ENCODE peak calls at places on chromosomes 13 and 19, in five cellular contexts. One of them, this sample, is unnamed.

GRCh38 chr19:8208119-8208709 is 956 bp upstream of the CERS4 start:
- DNase-seq in H1: no peak
- DNase-seq in upper lobe of left lung: peak; percentile 82
- DNase-seq in A549: no peak
- DNase-seq in ovary: no peak
- DNase-seq in this sample: peak; percentile 73

GRCh38 chr13:28475916-28476725 is 18.8 kb downstream of the FLT1 start:
- DNase-seq in H1: no peak
- DNase-seq in upper lobe of left lung: no peak
- DNase-seq in A549: no peak
- DNase-seq in ovary: no peak
- DNase-seq in this sample: no peak

GRCh38 chr19:31127132-31127967 is 221.9 kb downstream of the TSHZ3 start:
- DNase-seq in H1: peak; percentile 21
- DNase-seq in upper lobe of left lung: no peak
- DNase-seq in A549: peak; percentile 67
- DNase-seq in ovary: peak; percentile 43
- DNase-seq in this sample: peak; percentile 68

GRCh38 chr19:5967994-5968430 is 9.9 kb downstream of the RANBP3 start:
- DNase-seq in H1: no peak
- DNase-seq in upper lobe of left lung: no peak
- DNase-seq in A549: peak; percentile 74
- DNase-seq in ovary: peak; percentile 67
- DNase-seq in this sample: peak; percentile 85

GRCh38 chr13:28817204-28817603 is 2.9 kb upstream of the MTUS2 start:
- DNase-seq in H1: no peak
- DNase-seq in upper lobe of left lung: no peak
- DNase-seq in A549: peak; percentile 4
- DNase-seq in ovary: no peak
- DNase-seq in this sample: no peak

GRCh38 chr19:32537626-32538025 is 43.4 kb upstream of the PDCD5 start:
- DNase-seq in H1: no peak
- DNase-seq in upper lobe of left lung: no peak
- DNase-seq in A549: no peak
- DNase-seq in ovary: no peak
- DNase-seq in this sample: no peak

GRCh38 chr13:59963827-59964226 is 199.9 kb downstream of the DIAPH3 start:
- DNase-seq in H1: no peak
- DNase-seq in upper lobe of left lung: no peak
- DNase-seq in A549: no peak
- DNase-seq in ovary: no peak
- DNase-seq in this sample: no peak

GRCh38 chr19:42176649-42176989 is 40.9 kb downstream of the DEDD2 start:
- DNase-seq in H1: no peak
- DNase-seq in upper lobe of left lung: peak; percentile 87
- DNase-seq in A549: peak; percentile 70
- DNase-seq in ovary: no peak
- DNase-seq in this sample: no peak

GRCh38 chr19:49009828-49010227 is 7.1 kb downstream of the LHB start:
- DNase-seq in H1: no peak
- DNase-seq in upper lobe of left lung: peak; percentile 53
- DNase-seq in A549: no peak
- DNase-seq in ovary: no peak
- DNase-seq in this sample: no peak

GRCh38 chr19:46413262-46414031 is at the start of gene CCDC8:
- DNase-seq in H1: peak; percentile 86
- DNase-seq in upper lobe of left lung: peak; percentile 91
- DNase-seq in A549: no peak
- DNase-seq in ovary: peak; percentile 97
- DNase-seq in this sample: peak; percentile 95

GRCh38 chr19:47779524-47780214 is 1.2 kb downstream of the SELENOW start:
- DNase-seq in H1: no peak
- DNase-seq in upper lobe of left lung: no peak
- DNase-seq in A549: no peak
- DNase-seq in ovary: peak; percentile 55
- DNase-seq in this sample: peak; percentile 90

GRCh38 chr19:15810335-15810734 is 5.1 kb downstream of the OR10H1 start:
- DNase-seq in H1: no peak
- DNase-seq in upper lobe of left lung: no peak
- DNase-seq in A549: no peak
- DNase-seq in ovary: no peak
- DNase-seq in this sample: no peak

GRCh38 chr13:36918246-36919060 is 1.6 kb downstream of the SMAD9 start:
- DNase-seq in H1: no peak
- DNase-seq in upper lobe of left lung: no peak
- DNase-seq in A549: no peak
- DNase-seq in ovary: no peak
- DNase-seq in this sample: no peak

GRCh38 chr13:107678075-107678689 is 537.2 kb downstream of the LIG4 start:
- DNase-seq in H1: no peak
- DNase-seq in upper lobe of left lung: no peak
- DNase-seq in A549: no peak
- DNase-seq in ovary: no peak
- DNase-seq in this sample: no peak

GRCh38 chr13:40087021-40088002 is 431.9 kb downstream of the COG6 start:
- DNase-seq in H1: no peak
- DNase-seq in upper lobe of left lung: no peak
- DNase-seq in A549: no peak
- DNase-seq in ovary: no peak
- DNase-seq in this sample: no peak

GRCh38 chr19:42113641-42114348 is 18.5 kb downstream of the POU2F2 start:
- DNase-seq in H1: peak; percentile 56
- DNase-seq in upper lobe of left lung: no peak
- DNase-seq in A549: peak; percentile 97
- DNase-seq in ovary: no peak
- DNase-seq in this sample: no peak

GRCh38 chr13:113080901-113081521 is 24.6 kb upstream of the F7 start:
- DNase-seq in H1: no peak
- DNase-seq in upper lobe of left lung: peak; percentile 76
- DNase-seq in A549: no peak
- DNase-seq in ovary: no peak
- DNase-seq in this sample: no peak

GRCh38 chr19:54199401-54199800 is 1.3 kb upstream of the RPS9 start:
- DNase-seq in H1: no peak
- DNase-seq in upper lobe of left lung: no peak
- DNase-seq in A549: no peak
- DNase-seq in ovary: no peak
- DNase-seq in this sample: no peak

GRCh38 chr19:49651029-49651825 is 9.2 kb downstream of the SCAF1 start:
- DNase-seq in H1: no peak
- DNase-seq in upper lobe of left lung: peak; percentile 81
- DNase-seq in A549: no peak
- DNase-seq in ovary: peak; percentile 39
- DNase-seq in this sample: peak; percentile 55

GRCh38 chr13:40139896-40140520 is 484.5 kb downstream of the COG6 start:
- DNase-seq in H1: no peak
- DNase-seq in upper lobe of left lung: no peak
- DNase-seq in A549: no peak
- DNase-seq in ovary: no peak
- DNase-seq in this sample: no peak

GRCh38 chr13:40168425-40169155 is 497.9 kb downstream of the FOXO1 start:
- DNase-seq in H1: no peak
- DNase-seq in upper lobe of left lung: no peak
- DNase-seq in A549: no peak
- DNase-seq in ovary: no peak
- DNase-seq in this sample: no peak

GRCh38 chr19:30373593-30373992 is 1.4 kb downstream of the ZNF536 start:
- DNase-seq in H1: peak; percentile 44
- DNase-seq in upper lobe of left lung: peak; percentile 47
- DNase-seq in A549: no peak
- DNase-seq in ovary: no peak
- DNase-seq in this sample: no peak

GRCh38 chr13:114065926-114066774 is 66.3 kb downstream of the RASA3 start:
- DNase-seq in H1: no peak
- DNase-seq in upper lobe of left lung: peak; percentile 84
- DNase-seq in A549: no peak
- DNase-seq in ovary: no peak
- DNase-seq in this sample: peak; percentile 82

GRCh38 chr19:6668696-6669095 is 1.3 kb downstream of the TNFSF14 start:
- DNase-seq in H1: no peak
- DNase-seq in upper lobe of left lung: no peak
- DNase-seq in A549: no peak
- DNase-seq in ovary: no peak
- DNase-seq in this sample: no peak

GRCh38 chr19:6774821-6775707 is 2.6 kb downstream of the VAV1 start:
- DNase-seq in H1: no peak
- DNase-seq in upper lobe of left lung: no peak
- DNase-seq in A549: no peak
- DNase-seq in ovary: no peak
- DNase-seq in this sample: no peak

GRCh38 chr19:2280633-2281264 is 1.2 kb downstream of the PEAK3 start:
- DNase-seq in H1: no peak
- DNase-seq in upper lobe of left lung: no peak
- DNase-seq in A549: no peak
- DNase-seq in ovary: no peak
- DNase-seq in this sample: no peak

GRCh38 chr19:2277138-2277537 is 4.8 kb downstream of the PEAK3 start:
- DNase-seq in H1: no peak
- DNase-seq in upper lobe of left lung: no peak
- DNase-seq in A549: no peak
- DNase-seq in ovary: no peak
- DNase-seq in this sample: no peak

GRCh38 chr19:2276429-2276989 is 5.5 kb downstream of the PEAK3 start:
- DNase-seq in H1: no peak
- DNase-seq in upper lobe of left lung: no peak
- DNase-seq in A549: no peak
- DNase-seq in ovary: no peak
- DNase-seq in this sample: no peak

GRCh38 chr19:2275588-2276428 is 6.2 kb downstream of the PEAK3 start:
- DNase-seq in H1: no peak
- DNase-seq in upper lobe of left lung: peak; percentile 87
- DNase-seq in A549: no peak
- DNase-seq in ovary: peak; percentile 73
- DNase-seq in this sample: no peak

DNA sequence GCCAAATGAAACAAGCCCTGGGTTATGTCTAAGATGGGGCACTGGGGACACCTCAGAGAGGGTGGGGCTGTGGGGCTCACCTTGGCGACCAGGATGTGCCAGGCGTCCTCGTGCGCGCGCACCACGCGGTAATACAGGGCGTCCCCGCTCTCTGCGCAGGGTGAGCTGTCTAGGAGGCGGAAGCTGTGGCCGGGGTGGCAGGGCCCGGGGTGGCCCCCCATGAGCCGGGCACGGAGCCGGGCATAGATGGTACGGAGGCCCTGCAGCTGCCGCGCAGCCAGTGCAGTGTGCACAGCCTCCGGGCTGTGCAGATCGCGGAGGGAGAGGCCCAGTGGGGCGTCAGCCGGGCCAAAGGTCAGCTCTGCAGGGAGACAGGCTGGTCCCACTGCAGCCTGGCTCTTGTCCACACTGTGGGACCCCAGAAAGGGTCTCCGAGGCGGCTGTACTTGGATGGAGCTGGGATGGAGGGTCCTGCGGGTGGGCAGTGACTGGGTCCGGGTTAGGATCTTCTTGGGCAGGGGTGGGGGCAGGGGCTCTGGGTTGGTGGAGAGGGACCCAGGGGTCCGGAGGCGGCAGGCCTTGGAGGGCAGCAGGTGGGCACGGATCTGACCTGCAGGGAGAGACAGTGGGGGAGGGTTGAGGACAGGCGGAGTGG is 3.3 kb downstream of the PEAK3 start:
- DNase-seq in H1: no peak
- DNase-seq in upper lobe of left lung: peak; percentile 80
- DNase-seq in A549: no peak
- DNase-seq in ovary: no peak
- DNase-seq in this sample: no peak
- TF ChIP-seq EP300 in H1: no peak
- TF ChIP-seq EP300 in upper lobe of left lung: no peak
- TF ChIP-seq EP300 in A549: no peak
- TF ChIP-seq EP300 in ovary: no peak
- TF ChIP-seq EP300 in this sample: no peak

DNA sequence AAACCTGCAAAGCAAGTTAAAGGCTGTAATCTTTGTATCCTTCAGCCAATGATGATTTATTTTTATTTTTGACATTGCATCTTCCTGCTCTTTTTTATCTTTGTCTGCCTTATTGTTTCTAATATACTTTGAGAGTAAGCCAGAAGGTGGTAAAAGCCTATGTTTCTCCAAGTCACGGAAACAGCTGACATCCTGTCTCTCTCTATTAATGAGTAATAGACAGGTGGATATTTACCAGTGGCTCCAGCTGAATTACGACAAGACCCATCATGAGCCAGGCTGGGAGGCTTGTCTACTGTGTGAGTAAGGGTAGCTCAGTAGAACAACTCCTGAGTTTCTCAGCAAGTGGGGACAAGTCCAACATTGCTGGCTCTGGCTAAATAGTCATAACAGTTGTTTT is 166.6 kb downstream of the NDFIP2 start:
- DNase-seq in H1: no peak
- DNase-seq in upper lobe of left lung: no peak
- DNase-seq in A549: no peak
- DNase-seq in ovary: no peak
- DNase-seq in this sample: no peak
- TF ChIP-seq POLR2A in H1: no peak
- TF ChIP-seq POLR2A in upper lobe of left lung: no peak
- TF ChIP-seq POLR2A in A549: no peak
- TF ChIP-seq POLR2A in ovary: no peak
- TF ChIP-seq POLR2A in this sample: no peak

DNA sequence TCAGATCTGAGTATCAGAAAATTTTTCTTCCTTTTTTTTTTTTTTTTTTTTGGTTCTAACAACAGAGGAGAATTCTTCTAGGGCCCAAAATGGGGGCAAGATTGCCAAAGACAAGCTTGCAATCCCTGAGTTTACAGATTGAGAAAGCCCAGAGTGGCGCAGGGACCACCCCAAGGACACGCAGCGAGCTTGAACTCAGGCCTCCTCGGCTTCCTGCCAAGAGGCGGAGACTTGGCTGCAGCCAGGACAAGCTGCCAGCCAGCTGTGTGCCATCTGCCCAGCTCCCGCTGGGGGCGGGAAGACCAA is 508 bp upstream of the MRPL34 start:
- DNase-seq in H1: no peak
- DNase-seq in upper lobe of left lung: no peak
- DNase-seq in A549: no peak
- DNase-seq in ovary: no peak
- DNase-seq in this sample: no peak
- TF ChIP-seq EP300 in H1: no peak
- TF ChIP-seq EP300 in upper lobe of left lung: no peak
- TF ChIP-seq EP300 in A549: no peak
- TF ChIP-seq EP300 in ovary: no peak
- TF ChIP-seq EP300 in this sample: no peak

DNA sequence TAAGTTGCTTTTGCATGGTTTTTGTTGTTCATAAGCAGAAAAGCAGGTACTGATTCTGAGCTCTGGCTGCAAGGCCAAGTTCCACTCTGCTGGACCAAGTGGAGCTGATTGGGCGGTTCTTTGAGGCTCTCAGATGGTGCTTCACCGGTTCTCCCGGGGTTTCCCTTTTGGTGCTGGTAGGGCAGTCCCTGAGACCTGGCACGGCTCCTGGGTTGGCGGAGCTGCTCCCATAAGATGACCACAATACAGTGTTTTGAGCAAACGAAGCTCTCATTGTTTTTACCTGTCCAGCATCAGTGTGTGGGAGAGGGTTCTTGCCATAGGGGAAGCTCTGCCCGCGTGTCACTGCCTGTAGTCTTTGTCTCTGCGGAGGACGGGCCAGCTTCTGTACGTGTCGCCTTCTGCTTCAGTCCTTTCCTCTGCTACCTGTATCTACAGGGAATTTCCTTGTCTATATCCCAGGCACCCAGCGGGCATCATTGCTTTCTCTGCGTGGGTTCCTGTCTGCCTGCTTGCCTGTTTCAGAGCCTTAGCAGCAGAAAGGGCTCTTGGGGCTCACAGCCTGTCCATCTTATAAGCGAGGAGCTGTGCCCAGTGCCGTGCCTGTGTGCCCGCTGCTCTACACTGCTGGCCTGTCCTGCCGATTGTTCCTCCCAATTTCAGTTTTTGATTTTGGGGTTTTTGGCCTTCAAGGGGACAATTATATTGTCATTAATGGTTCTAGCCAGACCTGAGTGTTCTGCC is 2.3 kb downstream of the U2AF2 start:
- DNase-seq in H1: no peak
- DNase-seq in upper lobe of left lung: no peak
- DNase-seq in A549: no peak
- DNase-seq in ovary: peak; percentile 48
- DNase-seq in this sample: no peak
- TF ChIP-seq POLR2A in H1: peak; percentile 27
- TF ChIP-seq POLR2A in upper lobe of left lung: no peak
- TF ChIP-seq POLR2A in A549: no peak
- TF ChIP-seq POLR2A in ovary: no peak
- TF ChIP-seq POLR2A in this sample: no peak